ENCODE peak calls at places on chromosomes 13 and 19, in nine cellular contexts. W is IMR-90, E is fibroblast of mammary gland, D is tibial nerve, A is HCT116, C is heart left ventricle, O is heart right ventricle, R is psoas muscle, X is fibroblast of the aortic adventitia. U is an unnamed sample.
A peak's percentile ranks its signal among the peaks of the same experiment; 100 is the strongest.

GRCh38 chr19:3456925-3457530 is 23.3 kb downstream of the SMIM24 start:
- DNase-seq in A (no peak), W (no peak), E (no peak), X (no peak), C (peak; percentile 46), R (no peak), D (no peak), O (no peak), U (no peak)

GRCh38 chr19:50716178-50717025 is 3.2 kb downstream of the SHANK1 start:
- DNase-seq in D (no peak), A (no peak), X (no peak), O (no peak), R (no peak), E (no peak), W (no peak), C (no peak), U (no peak)

GRCh38 chr19:19217110-19217509 is 5.4 kb downstream of the NCAN start:
- DNase-seq in X (peak; percentile 30), C (no peak), R (no peak), E (peak; percentile 41), A (peak; percentile 75), W (peak; percentile 16), D (no peak), O (no peak), U (no peak)

GRCh38 chr19:51460164-51460992 is 2.1 kb upstream of the SIGLEC8 start:
- DNase-seq in A (no peak), W (peak; percentile 7), R (no peak), X (peak; percentile 15), E (peak; percentile 4), O (no peak), C (no peak), D (no peak), U (no peak)

GRCh38 chr19:11446652-11447301 is 11.3 kb downstream of the PRKCSH start:
- DNase-seq in E (peak; percentile 21), A (no peak), W (no peak), O (peak; percentile 39), X (peak; percentile 17), R (peak; percentile 58), C (peak; percentile 84), D (peak; percentile 49), U (no peak)

GRCh38 chr13:24983094-24983493 is 112.8 kb upstream of the PABPC3 start:
- DNase-seq in W (no peak), A (no peak), X (no peak), C (no peak), E (no peak), O (no peak), D (no peak), R (no peak), U (no peak)

GRCh38 chr19:5148794-5149190 is 179.9 kb downstream of the KDM4B start:
- DNase-seq in W (no peak), E (no peak), D (no peak), R (no peak), O (no peak), A (no peak), C (peak; percentile 55), X (no peak), U (no peak)

GRCh38 chr19:51607920-51608562 is 22.2 kb downstream of the SIGLEC5 start:
- DNase-seq in D (peak; percentile 82), E (peak; percentile 74), C (peak; percentile 89), W (peak; percentile 70), R (peak; percentile 74), A (peak; percentile 64), X (peak; percentile 73), O (peak; percentile 76), U (peak; percentile 41)

GRCh38 chr13:45231722-45232121 is 30.9 kb upstream of the KCTD4 start:
- DNase-seq in R (no peak), O (no peak), A (no peak), C (no peak), X (peak; percentile 54), D (no peak), E (peak; percentile 36), W (peak; percentile 63), U (no peak)

GRCh38 chr13:97855570-97855970 is 97.9 kb upstream of the IPO5 start:
- DNase-seq in A (peak; percentile 58), O (peak; percentile 60), R (no peak), W (peak; percentile 86), X (peak; percentile 92), C (no peak), D (peak; percentile 46), E (peak; percentile 91), U (peak; percentile 65)

DNA sequence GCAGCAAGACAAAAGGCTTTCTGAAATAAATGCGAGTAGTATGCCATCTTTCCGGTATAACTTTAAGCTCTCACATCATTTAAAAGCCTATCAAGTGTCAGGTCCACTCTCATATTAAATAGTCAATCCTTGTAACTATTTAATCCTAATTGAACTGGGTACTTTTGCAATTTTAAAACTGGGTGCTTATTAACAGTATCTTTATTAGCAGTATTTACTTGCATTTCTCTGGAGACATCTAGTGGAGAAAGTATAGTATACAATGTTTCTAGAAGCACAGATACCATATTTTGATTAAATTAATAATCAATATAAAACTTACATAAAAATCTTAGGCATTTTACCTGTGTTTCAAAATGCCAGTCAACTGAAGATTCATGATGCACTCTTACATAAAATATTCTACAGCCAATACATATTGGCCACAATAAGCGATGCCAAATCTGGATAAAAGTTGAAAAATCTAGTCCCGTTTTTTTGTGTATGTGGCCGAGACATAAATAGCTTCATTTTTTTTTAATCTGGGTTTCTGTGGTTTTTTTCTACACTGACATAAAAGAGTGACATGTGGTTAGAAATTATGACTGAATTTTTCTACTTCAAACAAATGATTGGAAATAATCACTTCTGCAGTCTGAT is 4.3 kb upstream of the POSTN start:
- DNase-seq in R (no peak), A (no peak), W (peak; percentile 47), O (no peak), C (no peak), X (peak; percentile 67), D (no peak), E (peak; percentile 60), U (no peak)
- TF ChIP-seq CTCF in R (peak; percentile 45), A (no peak), W (peak; percentile 73), O (peak; percentile 57), C (peak; percentile 36), X (peak; percentile 59), D (peak; percentile 43), E (peak; percentile 61), U (peak; percentile 18)

GRCh38 chr13:36787181-36787580 is 31.8 kb upstream of the RFXAP start:
- DNase-seq in C (no peak), A (no peak), D (no peak), X (no peak), O (no peak), W (no peak), E (no peak), R (no peak), U (no peak)

GRCh38 chr13:36789730-36790129 is 29.3 kb upstream of the RFXAP start:
- DNase-seq in O (no peak), X (no peak), D (no peak), A (no peak), R (no peak), C (no peak), E (no peak), W (no peak), U (no peak)

GRCh38 chr13:36783883-36784282 is 35.1 kb upstream of the RFXAP start:
- DNase-seq in W (no peak), E (no peak), C (no peak), O (no peak), A (no peak), R (no peak), X (no peak), D (no peak), U (no peak)

GRCh38 chr13:36789061-36789460 is 30.0 kb upstream of the RFXAP start:
- DNase-seq in R (no peak), E (peak; percentile 55), W (peak; percentile 8), A (no peak), O (no peak), D (no peak), C (no peak), X (no peak), U (no peak)

GRCh38 chr13:36788276-36788675 is 30.7 kb upstream of the RFXAP start:
- DNase-seq in C (no peak), R (no peak), O (no peak), E (peak; percentile 62), D (no peak), X (peak; percentile 51), A (no peak), W (peak; percentile 47), U (no peak)
- H3K4me3 ChIP-seq in C (no peak overlapping the region), R (no peak overlapping the region), O (no peak overlapping the region), E (no peak overlapping the region), D (no peak overlapping the region), X (no peak overlapping the region), A (no peak overlapping the region), W (no peak overlapping the region), U (no peak overlapping the region)

GRCh38 chr13:91809161-91809560 is 410.7 kb downstream of the GPC5 start:
- DNase-seq in W (no peak), A (no peak), R (no peak), O (no peak), E (no peak), D (no peak), C (no peak), X (no peak), U (no peak)

GRCh38 chr13:91802957-91803356 is 404.5 kb downstream of the GPC5 start:
- DNase-seq in A (no peak), O (no peak), W (no peak), R (no peak), E (no peak), X (no peak), C (no peak), D (no peak), U (no peak)

GRCh38 chr13:91804724-91805123 is 406.3 kb downstream of the GPC5 start:
- DNase-seq in A (no peak), D (no peak), O (no peak), R (no peak), W (no peak), C (no peak), E (no peak), X (no peak), U (no peak)

GRCh38 chr13:91805605-91806004 is 407.2 kb downstream of the GPC5 start:
- DNase-seq in X (no peak), O (no peak), C (no peak), R (no peak), D (no peak), E (no peak), A (no peak), W (no peak), U (no peak)
- TF ChIP-seq CTCF in X (no peak), O (peak; percentile 21), C (no peak), R (no peak), D (no peak), E (no peak), A (no peak), W (no peak), U (no peak)

GRCh38 chr13:109788372-109789195 is 2.2 kb upstream of the IRS2 start:
- DNase-seq in E (no peak), A (no peak), D (no peak), X (no peak), R (no peak), W (no peak), C (no peak), O (no peak), U (no peak)
- H3K4me3 ChIP-seq in E (no peak overlapping the region), A (no peak overlapping the region), D (no peak overlapping the region), X (no peak overlapping the region), R (no peak overlapping the region), W (no peak overlapping the region), C (no peak overlapping the region), O (no peak overlapping the region), U (no peak overlapping the region)

DNA sequence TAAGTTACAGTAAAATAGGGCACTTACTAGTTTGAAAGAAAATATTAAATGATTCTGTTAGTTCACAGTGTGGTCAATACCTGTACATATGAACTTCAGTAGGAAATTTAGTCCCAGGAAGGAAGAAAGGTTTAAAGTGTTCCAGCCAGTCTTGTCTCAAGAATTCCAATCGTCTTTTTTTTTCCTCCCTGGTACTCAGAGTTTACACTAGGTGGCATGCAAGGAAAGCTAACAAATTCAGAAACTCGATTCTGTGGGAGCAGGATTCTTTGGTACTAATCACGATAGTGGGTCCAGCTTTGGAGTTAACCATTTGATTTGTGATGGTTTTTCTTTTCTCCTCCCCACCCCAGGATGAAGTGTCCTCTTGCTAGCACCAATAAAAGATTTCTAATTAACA is 43.6 kb downstream of the POLR1D start:
- DNase-seq in W (peak; percentile 20), C (no peak), O (no peak), A (no peak), X (peak; percentile 17), R (no peak), D (no peak), E (no peak), U (no peak)
- TF ChIP-seq CTCF in W (no peak), C (no peak), O (no peak), A (peak; percentile 7), X (peak; percentile 30), R (peak; percentile 24), D (no peak), E (peak; percentile 24), U (no peak)

U was measured in HFF-Myc.